ENCODE peak calls at places on chromosome 2, in four cellular contexts. Y is NAMALWA; L is NCI-H1417; P is activated CD4-positive, CD25-positive, alpha-beta regulatory T cell. X is an unnamed sample.

GRCh38 chr2:56410140-56410539 is 226.3 kb downstream of the CCDC85A start:
- DNase-seq in Y (no peak), L (no peak), P (no peak), X (no peak)

GRCh38 chr2:235041918-235042575 is 90.2 kb downstream of the SH3BP4 start:
- DNase-seq in Y (no peak), L (no peak), P (no peak), X (no peak)

GRCh38 chr2:39660612-39661196 is 5.0 kb upstream of the TMEM178A start:
- DNase-seq in Y (no peak), L (no peak), P (no peak), X (no peak)

GRCh38 chr2:171547720-171548119 is 25.4 kb downstream of the CYBRD1 start:
- DNase-seq in Y (no peak), L (no peak), P (no peak), X (no peak)

GRCh38 chr2:156800065-156800556 is 363.9 kb downstream of the GPD2 start:
- DNase-seq in Y (no peak), L (no peak), P (no peak), X (no peak)

GRCh38 chr2:174343343-174343637 is 8.5 kb downstream of the SP9 start:
- DNase-seq in Y (no peak), L (no peak), P (no peak), X (no peak)

GRCh38 chr2:109612991-109613921 is 510 bp downstream of the SEPTIN10 start:
- DNase-seq in Y (no peak), L (peak; percentile 11), P (no peak), X (peak; percentile 47)

GRCh38 chr2:30948120-30948519 is 140.9 kb upstream of the CAPN13 start:
- DNase-seq in Y (no peak), L (no peak), P (no peak), X (no peak)

GRCh38 chr2:217398101-217398500 is 538.2 kb upstream of the TNP1 start:
- DNase-seq in Y (no peak), L (no peak), P (no peak), X (no peak)

GRCh38 chr2:199804831-199805230 is 46.2 kb downstream of the FTCDNL1 start:
- DNase-seq in Y (no peak), L (peak; percentile 12), P (no peak), X (peak; percentile 49)